ENCODE peak calls at places on chromosomes 4 and X, in seven cellular contexts. T is kidney epithelial cell; Q is activated CD4-positive, alpha-beta memory T cell treated with anti-CD3 and anti-CD28 coated beads, Interleukin-2, amount 10 ng/mL, durations not matched to agents 7 days and 5 days; G is T-helper 9 cell; D is DMS153; X is globus pallidus; Y is GM03348. A is an unnamed sample.

GRCh38 chr4:165560941-165561340 is 182.1 kb downstream of the CPE start:
- DNase-seq in T (no peak), G (no peak), D (no peak), Y (no peak), X (no peak), Q (no peak), A (no peak)

GRCh38 chrX:84187501-84188319 is at the start of gene RPS6KA6:
- DNase-seq in Q (no peak), X (no peak), T (no peak), G (no peak), D (no peak), Y (peak), A (no peak)

GRCh38 chrX:81195712-81196111 is 6.0 kb downstream of the HMGN5 start:
- DNase-seq in T (no peak), X (peak), Q (peak), Y (peak), D (peak), G (peak), A (no peak)

GRCh38 chr4:139511320-139511719 is 44.7 kb downstream of the SETD7 start:
- DNase-seq in D (no peak), G (no peak), Y (no peak), Q (no peak), X (no peak), T (no peak), A (no peak)

GRCh38 chr4:3436798-3437581 is 4.8 kb upstream of the HGFAC start:
- DNase-seq in Y (peak), T (peak), Q (peak), G (no peak), X (no peak), D (peak), A (peak)

GRCh38 chrX:38138157-38138556 is 82.5 kb downstream of the SRPX start:
- DNase-seq in X (no peak), G (no peak), Y (no peak), T (no peak), D (no peak), Q (no peak), A (no peak)

GRCh38 chr4:130043796-130044195 is 947.8 kb downstream of the C4orf33 start:
- DNase-seq in G (no peak), D (no peak), Q (no peak), Y (no peak), X (no peak), T (peak), A (no peak)

GRCh38 chrX:9542106-9542764 is 77.4 kb downstream of the TBL1X start:
- DNase-seq in Q (no peak), Y (no peak), D (no peak), T (no peak), X (no peak), G (no peak), A (no peak)

GRCh38 chrX:40100141-40100536 is 2.4 kb upstream of the BCOR start:
- DNase-seq in G (no peak), Q (no peak), X (no peak), Y (no peak), D (no peak), T (no peak), A (no peak)

GRCh38 chr4:118373614-118374255 is 20.9 kb upstream of the PRSS12 start:
- DNase-seq in Q (no peak), G (no peak), T (no peak), D (no peak), X (no peak), Y (peak), A (no peak)

GRCh38 chr4:6221851-6222760 is 21.8 kb upstream of the JAKMIP1 start:
- DNase-seq in Y (peak), X (peak), G (no peak), T (no peak), Q (no peak), D (no peak), A (no peak)